ENCODE peak calls at places on chromosome 17, in four cellular contexts. One of them, this sample, is unnamed.

GRCh38 chr17:61199431-61200348 is 200.0 kb upstream of the TBX2 start:
- DNase-seq in tibial artery: no peak
- DNase-seq in GM13976: no peak
- DNase-seq in endodermal cell: no peak
- DNase-seq in this sample: no peak

GRCh38 chr17:76149214-76149613 is 8.2 kb upstream of the FOXJ1 start:
- DNase-seq in tibial artery: no peak
- DNase-seq in GM13976: no peak
- DNase-seq in endodermal cell: peak
- DNase-seq in this sample: no peak

GRCh38 chr17:44113868-44114840 is 9.3 kb downstream of the HDAC5 start:
- DNase-seq in tibial artery: no peak
- DNase-seq in GM13976: no peak
- DNase-seq in endodermal cell: peak
- DNase-seq in this sample: no peak

GRCh38 chr17:63571632-63572310 is 21.5 kb downstream of the DCAF7 start:
- DNase-seq in tibial artery: no peak
- DNase-seq in GM13976: no peak
- DNase-seq in endodermal cell: peak
- DNase-seq in this sample: no peak

GRCh38 chr17:50688168-50688719 is 19.5 kb downstream of the ANKRD40 start:
- DNase-seq in tibial artery: no peak
- DNase-seq in GM13976: no peak
- DNase-seq in endodermal cell: no peak
- DNase-seq in this sample: peak

GRCh38 chr17:74051348-74051747 is 152.1 kb upstream of the RPL38 start:
- DNase-seq in tibial artery: no peak
- DNase-seq in GM13976: no peak
- DNase-seq in endodermal cell: peak
- DNase-seq in this sample: no peak

GRCh38 chr17:1511290-1511689 is 5.1 kb downstream of the INPP5K start:
- DNase-seq in tibial artery: peak
- DNase-seq in GM13976: no peak
- DNase-seq in endodermal cell: no peak
- DNase-seq in this sample: no peak

GRCh38 chr17:43384476-43384862 is 14.3 kb upstream of the ARL4D start:
- DNase-seq in tibial artery: no peak
- DNase-seq in GM13976: no peak
- DNase-seq in endodermal cell: peak
- DNase-seq in this sample: no peak

GRCh38 chr17:73261952-73262675 is 434 bp upstream of the CPSF4L start:
- DNase-seq in tibial artery: no peak
- DNase-seq in GM13976: no peak
- DNase-seq in endodermal cell: peak
- DNase-seq in this sample: no peak

GRCh38 chr17:31595076-31595475 is 203.6 kb downstream of the RAB11FIP4 start:
- DNase-seq in tibial artery: no peak
- DNase-seq in GM13976: no peak
- DNase-seq in endodermal cell: peak
- DNase-seq in this sample: no peak

GRCh38 chr17:44354582-44355309 is 8.9 kb downstream of the FAM171A2 start:
- DNase-seq in tibial artery: no peak
- DNase-seq in GM13976: peak
- DNase-seq in endodermal cell: peak
- DNase-seq in this sample: peak

GRCh38 chr17:29590979-29591736 is 1.7 kb upstream of the GIT1 start:
- DNase-seq in tibial artery: peak
- DNase-seq in GM13976: no peak
- DNase-seq in endodermal cell: no peak
- DNase-seq in this sample: peak

GRCh38 chr17:71803656-71804284 is 317.1 kb upstream of the SOX9 start:
- DNase-seq in tibial artery: no peak
- DNase-seq in GM13976: no peak
- DNase-seq in endodermal cell: no peak
- DNase-seq in this sample: no peak

GRCh38 chr17:81713556-81714411 is 1.7 kb downstream of the SLC25A10 start:
- DNase-seq in tibial artery: no peak
- DNase-seq in GM13976: no peak
- DNase-seq in endodermal cell: peak
- DNase-seq in this sample: no peak

DNA sequence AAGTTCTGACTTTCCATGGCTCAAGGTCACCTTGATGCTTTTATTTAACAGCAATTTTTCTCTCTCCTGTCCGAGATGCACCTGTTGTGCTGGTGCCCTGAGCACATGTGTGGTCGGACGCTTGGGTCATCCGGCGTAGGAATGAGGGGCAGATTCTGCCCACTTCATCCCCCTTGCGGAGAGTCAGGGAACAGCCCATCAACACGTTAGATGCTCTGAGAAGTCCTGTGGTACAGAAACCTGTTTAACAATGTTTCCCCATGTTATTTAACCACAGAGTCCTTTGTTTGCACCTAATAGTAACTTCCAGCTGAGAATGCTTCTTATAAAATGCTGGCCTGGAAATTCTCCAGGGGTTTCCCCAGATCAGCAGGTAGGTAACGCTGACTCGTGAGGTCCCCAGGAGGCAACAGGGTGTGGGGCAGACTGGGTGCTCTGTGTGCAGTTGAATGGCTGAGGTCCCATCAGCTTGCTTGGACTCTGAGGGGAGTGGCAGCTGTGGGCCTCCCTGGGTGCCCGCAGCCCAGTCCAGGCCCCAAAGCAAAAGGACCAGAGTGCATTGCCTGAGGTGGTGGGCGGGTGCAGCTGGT is 17.8 kb downstream of the DOC2B start:
- DNase-seq in tibial artery: no peak
- DNase-seq in GM13976: no peak
- DNase-seq in endodermal cell: peak
- DNase-seq in this sample: peak
- TF ChIP-seq CTCF in tibial artery: no peak
- TF ChIP-seq CTCF in GM13976: no peak
- TF ChIP-seq CTCF in endodermal cell: peak
- TF ChIP-seq CTCF in this sample: peak

GRCh38 chr17:37101306-37101705 is 152.6 kb downstream of the AATF start:
- DNase-seq in tibial artery: no peak
- DNase-seq in GM13976: no peak
- DNase-seq in endodermal cell: no peak
- DNase-seq in this sample: no peak
- TF ChIP-seq CTCF in tibial artery: no peak
- TF ChIP-seq CTCF in GM13976: no peak
- TF ChIP-seq CTCF in endodermal cell: no peak
- TF ChIP-seq CTCF in this sample: no peak

GRCh38 chr17:66855204-66855603 is 20.3 kb downstream of the CACNG5 start:
- DNase-seq in tibial artery: no peak
- DNase-seq in GM13976: no peak
- DNase-seq in endodermal cell: peak
- DNase-seq in this sample: peak
- TF ChIP-seq CTCF in tibial artery: no peak
- TF ChIP-seq CTCF in GM13976: no peak
- TF ChIP-seq CTCF in endodermal cell: peak
- TF ChIP-seq CTCF in this sample: peak

DNA sequence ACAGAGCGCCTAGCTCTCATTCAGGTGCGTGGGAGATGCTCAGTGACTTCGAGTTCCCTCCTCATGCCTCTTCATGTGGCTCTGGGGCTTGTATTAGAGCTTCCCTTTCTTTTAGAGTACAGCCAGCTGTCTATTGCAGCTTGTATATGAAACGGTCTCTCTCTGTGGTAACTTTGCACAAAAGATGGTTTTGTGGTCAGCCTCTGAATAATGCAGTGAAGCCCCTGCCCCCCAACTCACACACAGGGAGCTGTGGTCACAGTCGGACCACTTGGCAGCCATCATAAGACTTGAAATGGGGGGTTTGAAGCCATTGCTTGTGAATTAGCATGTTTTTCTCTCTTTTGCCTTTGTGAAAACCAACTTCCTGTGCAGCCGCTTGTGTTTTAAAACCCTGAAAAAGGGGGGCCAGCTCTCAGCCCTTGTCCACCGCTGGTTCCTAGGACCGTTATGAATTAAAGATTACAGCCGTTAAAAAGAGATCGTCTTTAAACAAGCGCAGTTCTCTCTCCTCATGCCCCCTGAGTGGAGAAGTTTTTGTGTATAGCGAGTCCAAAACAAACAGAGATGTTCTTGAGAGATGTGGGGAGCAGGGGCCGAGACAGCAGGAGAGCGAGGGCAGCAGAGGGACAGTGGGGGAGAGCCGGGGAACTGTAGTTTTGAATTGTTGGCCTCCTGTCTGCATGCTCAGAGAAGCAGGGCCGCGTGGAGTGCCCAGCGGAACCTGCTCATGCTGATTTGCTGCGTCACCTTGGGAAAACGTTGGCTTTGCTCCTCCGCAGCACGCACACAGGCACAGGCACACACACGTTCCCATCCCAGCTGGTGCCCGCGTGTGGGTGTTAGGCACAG is 199.0 kb downstream of the MSI2 start:
- DNase-seq in tibial artery: no peak
- DNase-seq in GM13976: peak
- DNase-seq in endodermal cell: no peak
- DNase-seq in this sample: peak
- TF ChIP-seq CTCF in tibial artery: no peak
- TF ChIP-seq CTCF in GM13976: no peak
- TF ChIP-seq CTCF in endodermal cell: no peak
- TF ChIP-seq CTCF in this sample: no peak

GRCh38 chr17:51734462-51734861 is 424.1 kb downstream of the CA10 start:
- DNase-seq in tibial artery: peak
- DNase-seq in GM13976: no peak
- DNase-seq in endodermal cell: peak
- DNase-seq in this sample: no peak
- TF ChIP-seq CTCF in tibial artery: no peak
- TF ChIP-seq CTCF in GM13976: peak
- TF ChIP-seq CTCF in endodermal cell: peak
- TF ChIP-seq CTCF in this sample: no peak